ENCODE peak calls at places on chromosomes 3 and 15, in seven cellular contexts. One of them, this sample, is unnamed.

GRCh38 chr3:126459111-126459762 is 16.5 kb downstream of the ZXDC start:
- DNase-seq in choroid plexus epithelial cell: no peak
- DNase-seq in CD8-positive, alpha-beta T cell: no peak
- DNase-seq in cardiac fibroblast: no peak
- DNase-seq in AG04450: no peak
- DNase-seq in fibroblast of lung: no peak
- DNase-seq in mucosa of descending colon: no peak
- DNase-seq in this sample: no peak

GRCh38 chr3:105354429-105354828 is 12.3 kb upstream of the ALCAM start:
- DNase-seq in choroid plexus epithelial cell: peak
- DNase-seq in CD8-positive, alpha-beta T cell: no peak
- DNase-seq in cardiac fibroblast: peak
- DNase-seq in AG04450: no peak
- DNase-seq in fibroblast of lung: no peak
- DNase-seq in mucosa of descending colon: no peak
- DNase-seq in this sample: no peak

GRCh38 chr3:181278468-181279238 is 289.1 kb upstream of the DNAJC19 start:
- DNase-seq in choroid plexus epithelial cell: peak
- DNase-seq in CD8-positive, alpha-beta T cell: no peak
- DNase-seq in cardiac fibroblast: peak
- DNase-seq in AG04450: no peak
- DNase-seq in fibroblast of lung: no peak
- DNase-seq in mucosa of descending colon: no peak
- DNase-seq in this sample: no peak

GRCh38 chr3:16085884-16086608 is 88.4 kb upstream of the GALNT15 start:
- DNase-seq in choroid plexus epithelial cell: peak
- DNase-seq in CD8-positive, alpha-beta T cell: no peak
- DNase-seq in cardiac fibroblast: peak
- DNase-seq in AG04450: no peak
- DNase-seq in fibroblast of lung: peak
- DNase-seq in mucosa of descending colon: no peak
- DNase-seq in this sample: no peak

GRCh38 chr3:157112536-157112935 is 47.4 kb downstream of the CCNL1 start:
- DNase-seq in choroid plexus epithelial cell: no peak
- DNase-seq in CD8-positive, alpha-beta T cell: no peak
- DNase-seq in cardiac fibroblast: no peak
- DNase-seq in AG04450: no peak
- DNase-seq in fibroblast of lung: no peak
- DNase-seq in mucosa of descending colon: no peak
- DNase-seq in this sample: no peak

GRCh38 chr3:179446501-179446900 is 4.8 kb downstream of the GNB4 start:
- DNase-seq in choroid plexus epithelial cell: peak
- DNase-seq in CD8-positive, alpha-beta T cell: no peak
- DNase-seq in cardiac fibroblast: peak
- DNase-seq in AG04450: no peak
- DNase-seq in fibroblast of lung: peak
- DNase-seq in mucosa of descending colon: no peak
- DNase-seq in this sample: peak

GRCh38 chr15:48112242-48112641 is 8.5 kb upstream of the SLC24A5 start:
- DNase-seq in choroid plexus epithelial cell: peak
- DNase-seq in CD8-positive, alpha-beta T cell: no peak
- DNase-seq in cardiac fibroblast: peak
- DNase-seq in AG04450: no peak
- DNase-seq in fibroblast of lung: peak
- DNase-seq in mucosa of descending colon: peak
- DNase-seq in this sample: no peak

GRCh38 chr3:14484741-14485140 is 55.4 kb downstream of the GRIP2 start:
- DNase-seq in choroid plexus epithelial cell: no peak
- DNase-seq in CD8-positive, alpha-beta T cell: no peak
- DNase-seq in cardiac fibroblast: no peak
- DNase-seq in AG04450: no peak
- DNase-seq in fibroblast of lung: no peak
- DNase-seq in mucosa of descending colon: no peak
- DNase-seq in this sample: no peak

GRCh38 chr15:27774191-27774590 is 324.9 kb downstream of the OCA2 start:
- DNase-seq in choroid plexus epithelial cell: no peak
- DNase-seq in CD8-positive, alpha-beta T cell: no peak
- DNase-seq in cardiac fibroblast: no peak
- DNase-seq in AG04450: no peak
- DNase-seq in fibroblast of lung: no peak
- DNase-seq in mucosa of descending colon: no peak
- DNase-seq in this sample: no peak

GRCh38 chr15:67124111-67124510 is 58.7 kb downstream of the SMAD3 start:
- DNase-seq in choroid plexus epithelial cell: no peak
- DNase-seq in CD8-positive, alpha-beta T cell: no peak
- DNase-seq in cardiac fibroblast: no peak
- DNase-seq in AG04450: no peak
- DNase-seq in fibroblast of lung: no peak
- DNase-seq in mucosa of descending colon: no peak
- DNase-seq in this sample: no peak

GRCh38 chr3:47910777-47911440 is 105.3 kb downstream of the MAP4 start:
- DNase-seq in choroid plexus epithelial cell: peak
- DNase-seq in CD8-positive, alpha-beta T cell: no peak
- DNase-seq in cardiac fibroblast: peak
- DNase-seq in AG04450: peak
- DNase-seq in fibroblast of lung: peak
- DNase-seq in mucosa of descending colon: no peak
- DNase-seq in this sample: no peak

GRCh38 chr3:16180737-16181134 is 6.3 kb downstream of the GALNT15 start:
- DNase-seq in choroid plexus epithelial cell: no peak
- DNase-seq in CD8-positive, alpha-beta T cell: no peak
- DNase-seq in cardiac fibroblast: no peak
- DNase-seq in AG04450: no peak
- DNase-seq in fibroblast of lung: no peak
- DNase-seq in mucosa of descending colon: no peak
- DNase-seq in this sample: no peak

GRCh38 chr3:197352382-197352781 is 54.0 kb upstream of the DLG1 start:
- DNase-seq in choroid plexus epithelial cell: peak
- DNase-seq in CD8-positive, alpha-beta T cell: no peak
- DNase-seq in cardiac fibroblast: peak
- DNase-seq in AG04450: no peak
- DNase-seq in fibroblast of lung: peak
- DNase-seq in mucosa of descending colon: no peak
- DNase-seq in this sample: no peak

GRCh38 chr15:38883987-38884386 is 319.4 kb upstream of the RASGRP1 start:
- DNase-seq in choroid plexus epithelial cell: peak
- DNase-seq in CD8-positive, alpha-beta T cell: no peak
- DNase-seq in cardiac fibroblast: peak
- DNase-seq in AG04450: no peak
- DNase-seq in fibroblast of lung: no peak
- DNase-seq in mucosa of descending colon: no peak
- DNase-seq in this sample: peak

GRCh38 chr3:139534992-139535879 is 4.3 kb downstream of the RBP1 start:
- DNase-seq in choroid plexus epithelial cell: peak
- DNase-seq in CD8-positive, alpha-beta T cell: no peak
- DNase-seq in cardiac fibroblast: peak
- DNase-seq in AG04450: peak
- DNase-seq in fibroblast of lung: peak
- DNase-seq in mucosa of descending colon: no peak
- DNase-seq in this sample: no peak

GRCh38 chr3:70231224-70231623 is 81.2 kb downstream of the MDFIC2 start:
- DNase-seq in choroid plexus epithelial cell: no peak
- DNase-seq in CD8-positive, alpha-beta T cell: no peak
- DNase-seq in cardiac fibroblast: no peak
- DNase-seq in AG04450: no peak
- DNase-seq in fibroblast of lung: no peak
- DNase-seq in mucosa of descending colon: no peak
- DNase-seq in this sample: no peak

GRCh38 chr15:41772720-41773331 is 1.5 kb upstream of the MAPKBP1 start:
- DNase-seq in choroid plexus epithelial cell: peak
- DNase-seq in CD8-positive, alpha-beta T cell: peak
- DNase-seq in cardiac fibroblast: peak
- DNase-seq in AG04450: peak
- DNase-seq in fibroblast of lung: peak
- DNase-seq in mucosa of descending colon: peak
- DNase-seq in this sample: peak

GRCh38 chr3:167114619-167115018 is 265.5 kb downstream of the ZBBX start:
- DNase-seq in choroid plexus epithelial cell: no peak
- DNase-seq in CD8-positive, alpha-beta T cell: no peak
- DNase-seq in cardiac fibroblast: no peak
- DNase-seq in AG04450: no peak
- DNase-seq in fibroblast of lung: no peak
- DNase-seq in mucosa of descending colon: no peak
- DNase-seq in this sample: no peak

GRCh38 chr15:92393994-92394326 is 279 bp downstream of the ST8SIA2 start:
- DNase-seq in choroid plexus epithelial cell: no peak
- DNase-seq in CD8-positive, alpha-beta T cell: no peak
- DNase-seq in cardiac fibroblast: no peak
- DNase-seq in AG04450: no peak
- DNase-seq in fibroblast of lung: no peak
- DNase-seq in mucosa of descending colon: no peak
- DNase-seq in this sample: no peak

GRCh38 chr15:92395176-92395521 is 1.5 kb downstream of the ST8SIA2 start:
- DNase-seq in choroid plexus epithelial cell: no peak
- DNase-seq in CD8-positive, alpha-beta T cell: no peak
- DNase-seq in cardiac fibroblast: no peak
- DNase-seq in AG04450: no peak
- DNase-seq in fibroblast of lung: no peak
- DNase-seq in mucosa of descending colon: no peak
- DNase-seq in this sample: no peak

GRCh38 chr15:92393287-92393993 is at the start of gene ST8SIA2:
- DNase-seq in choroid plexus epithelial cell: no peak
- DNase-seq in CD8-positive, alpha-beta T cell: no peak
- DNase-seq in cardiac fibroblast: no peak
- DNase-seq in AG04450: no peak
- DNase-seq in fibroblast of lung: peak
- DNase-seq in mucosa of descending colon: peak
- DNase-seq in this sample: no peak

GRCh38 chr15:92395557-92395956 is 1.9 kb downstream of the ST8SIA2 start:
- DNase-seq in choroid plexus epithelial cell: no peak
- DNase-seq in CD8-positive, alpha-beta T cell: no peak
- DNase-seq in cardiac fibroblast: no peak
- DNase-seq in AG04450: no peak
- DNase-seq in fibroblast of lung: no peak
- DNase-seq in mucosa of descending colon: no peak
- DNase-seq in this sample: no peak

DNA sequence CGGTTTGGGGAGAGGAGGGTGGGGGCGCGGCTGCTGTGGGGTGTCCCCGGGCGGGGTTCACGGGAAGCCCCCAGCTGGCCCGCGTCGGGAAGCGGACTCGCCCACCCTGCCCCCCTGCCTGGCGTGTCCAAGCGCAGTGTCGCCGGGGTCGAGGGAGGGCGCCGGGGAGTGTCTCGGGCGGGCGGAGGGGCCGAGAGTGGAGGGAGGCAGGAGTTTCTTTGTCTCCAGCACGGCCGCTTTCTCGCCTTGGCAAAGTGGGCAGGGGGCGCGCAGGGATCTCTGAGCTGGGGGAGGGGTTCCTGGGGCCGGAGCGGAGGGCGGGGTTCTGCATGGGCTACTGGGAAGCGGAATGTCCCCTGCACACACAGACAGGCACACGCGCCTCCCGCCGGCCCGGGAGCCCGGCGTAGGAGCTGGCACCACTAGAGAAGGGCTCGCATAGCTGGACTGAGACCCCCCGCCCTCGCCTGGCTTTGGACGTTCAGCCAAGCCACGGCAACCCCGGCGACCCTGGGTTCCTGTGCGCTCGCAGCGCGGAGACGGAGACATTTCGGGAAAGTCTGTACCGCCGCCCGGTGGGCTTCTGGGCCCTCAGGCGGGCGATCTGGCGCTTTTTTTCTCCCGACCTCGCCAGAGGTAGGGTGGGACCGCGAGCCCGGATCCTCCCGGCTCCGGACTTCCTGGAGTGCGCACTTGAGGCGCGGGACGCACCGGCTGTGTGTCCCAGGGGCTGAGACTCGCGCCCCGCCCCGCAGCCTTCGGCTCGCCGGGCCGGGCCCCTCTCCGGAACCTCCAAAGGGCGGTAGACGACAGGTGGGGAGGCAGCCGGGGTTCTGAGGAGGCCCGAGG is 870 bp downstream of the ST8SIA2 start:
- DNase-seq in choroid plexus epithelial cell: no peak
- DNase-seq in CD8-positive, alpha-beta T cell: no peak
- DNase-seq in cardiac fibroblast: no peak
- DNase-seq in AG04450: no peak
- DNase-seq in fibroblast of lung: no peak
- DNase-seq in mucosa of descending colon: peak
- DNase-seq in this sample: no peak
- H3K4me3 ChIP-seq in choroid plexus epithelial cell: no peak
- H3K4me3 ChIP-seq in CD8-positive, alpha-beta T cell: no peak
- H3K4me3 ChIP-seq in cardiac fibroblast: no peak
- H3K4me3 ChIP-seq in AG04450: peak
- H3K4me3 ChIP-seq in fibroblast of lung: no peak
- H3K4me3 ChIP-seq in mucosa of descending colon: no peak
- H3K4me3 ChIP-seq in this sample: no peak

GRCh38 chr3:13022348-13023250 is 50.6 kb downstream of the IQSEC1 start:
- DNase-seq in choroid plexus epithelial cell: peak
- DNase-seq in CD8-positive, alpha-beta T cell: no peak
- DNase-seq in cardiac fibroblast: peak
- DNase-seq in AG04450: peak
- DNase-seq in fibroblast of lung: peak
- DNase-seq in mucosa of descending colon: no peak
- DNase-seq in this sample: no peak

GRCh38 chr3:13021934-13022265 is 51.3 kb downstream of the IQSEC1 start:
- DNase-seq in choroid plexus epithelial cell: no peak
- DNase-seq in CD8-positive, alpha-beta T cell: no peak
- DNase-seq in cardiac fibroblast: no peak
- DNase-seq in AG04450: no peak
- DNase-seq in fibroblast of lung: no peak
- DNase-seq in mucosa of descending colon: no peak
- DNase-seq in this sample: no peak

GRCh38 chr3:13019706-13020105 is 53.5 kb downstream of the IQSEC1 start:
- DNase-seq in choroid plexus epithelial cell: no peak
- DNase-seq in CD8-positive, alpha-beta T cell: no peak
- DNase-seq in cardiac fibroblast: no peak
- DNase-seq in AG04450: no peak
- DNase-seq in fibroblast of lung: no peak
- DNase-seq in mucosa of descending colon: no peak
- DNase-seq in this sample: no peak

GRCh38 chr3:13020159-13020558 is 53.1 kb downstream of the IQSEC1 start:
- DNase-seq in choroid plexus epithelial cell: no peak
- DNase-seq in CD8-positive, alpha-beta T cell: no peak
- DNase-seq in cardiac fibroblast: no peak
- DNase-seq in AG04450: no peak
- DNase-seq in fibroblast of lung: no peak
- DNase-seq in mucosa of descending colon: no peak
- DNase-seq in this sample: no peak

GRCh38 chr3:13021141-13021933 is 51.9 kb downstream of the IQSEC1 start:
- DNase-seq in choroid plexus epithelial cell: no peak
- DNase-seq in CD8-positive, alpha-beta T cell: no peak
- DNase-seq in cardiac fibroblast: no peak
- DNase-seq in AG04450: no peak
- DNase-seq in fibroblast of lung: no peak
- DNase-seq in mucosa of descending colon: no peak
- DNase-seq in this sample: no peak
- H3K4me3 ChIP-seq in choroid plexus epithelial cell: no peak
- H3K4me3 ChIP-seq in CD8-positive, alpha-beta T cell: no peak
- H3K4me3 ChIP-seq in cardiac fibroblast: no peak
- H3K4me3 ChIP-seq in AG04450: peak
- H3K4me3 ChIP-seq in fibroblast of lung: no peak
- H3K4me3 ChIP-seq in mucosa of descending colon: no peak
- H3K4me3 ChIP-seq in this sample: no peak

GRCh38 chr15:76340198-76340801 is 3.7 kb downstream of the ISL2 start:
- DNase-seq in choroid plexus epithelial cell: no peak
- DNase-seq in CD8-positive, alpha-beta T cell: no peak
- DNase-seq in cardiac fibroblast: no peak
- DNase-seq in AG04450: no peak
- DNase-seq in fibroblast of lung: peak
- DNase-seq in mucosa of descending colon: peak
- DNase-seq in this sample: no peak
- H3K4me3 ChIP-seq in choroid plexus epithelial cell: no peak
- H3K4me3 ChIP-seq in CD8-positive, alpha-beta T cell: peak
- H3K4me3 ChIP-seq in cardiac fibroblast: peak
- H3K4me3 ChIP-seq in AG04450: peak
- H3K4me3 ChIP-seq in fibroblast of lung: no peak
- H3K4me3 ChIP-seq in mucosa of descending colon: no peak
- H3K4me3 ChIP-seq in this sample: no peak

GRCh38 chr15:74726774-74727164 is 1.4 kb upstream of the CYP1A1 start:
- DNase-seq in choroid plexus epithelial cell: no peak
- DNase-seq in CD8-positive, alpha-beta T cell: no peak
- DNase-seq in cardiac fibroblast: no peak
- DNase-seq in AG04450: no peak
- DNase-seq in fibroblast of lung: no peak
- DNase-seq in mucosa of descending colon: no peak
- DNase-seq in this sample: no peak
- H3K4me3 ChIP-seq in choroid plexus epithelial cell: peak
- H3K4me3 ChIP-seq in CD8-positive, alpha-beta T cell: peak
- H3K4me3 ChIP-seq in cardiac fibroblast: peak
- H3K4me3 ChIP-seq in AG04450: peak
- H3K4me3 ChIP-seq in fibroblast of lung: no peak
- H3K4me3 ChIP-seq in mucosa of descending colon: no peak
- H3K4me3 ChIP-seq in this sample: peak